ENCODE peak calls at places on chromosomes 3 and 15, in four cellular contexts. Z, O, W and R are unnamed samples.

GRCh38 chr3:87298111-87298718 is 21.8 kb upstream of the POU1F1 start:
- DNase-seq in Z (peak), O (no peak), W (no peak), R (no peak)

GRCh38 chr15:38707802-38708671 is 143.4 kb upstream of the RASGRP1 start:
- DNase-seq in Z (peak), O (no peak), W (no peak), R (peak)

GRCh38 chr15:94582368-94582767 is 351.0 kb downstream of the MCTP2 start:
- DNase-seq in Z (no peak), O (no peak), W (no peak), R (no peak)

GRCh38 chr3:186930639-186931486 is 537 bp downstream of the ST6GAL1 start:
- DNase-seq in Z (peak), O (no peak), W (peak), R (peak)

GRCh38 chr3:195226445-195226844 is 44.5 kb downstream of the XXYLT1 start:
- DNase-seq in Z (no peak), O (no peak), W (no peak), R (no peak)

GRCh38 chr3:11671648-11672100 is 28.0 kb upstream of the VGLL4 start:
- DNase-seq in Z (peak), O (no peak), W (no peak), R (no peak)

GRCh38 chr15:69576035-69576526 is 123.5 kb downstream of the RPLP1 start:
- DNase-seq in Z (no peak), O (no peak), W (no peak), R (no peak)

GRCh38 chr3:130916507-130917167 is 22.8 kb downstream of the ATP2C1 start:
- DNase-seq in Z (no peak), O (no peak), W (no peak), R (no peak)

GRCh38 chr3:29899011-29899410 is 618.1 kb downstream of the RBMS3 start:
- DNase-seq in Z (no peak), O (no peak), W (no peak), R (no peak)

GRCh38 chr15:69602095-69602494 is 149.5 kb downstream of the RPLP1 start:
- DNase-seq in Z (no peak), O (no peak), W (no peak), R (no peak)

GRCh38 chr3:58691997-58692396 is 25.4 kb upstream of the FAM3D start:
- DNase-seq in Z (peak), O (no peak), W (no peak), R (no peak)

GRCh38 chr3:170599995-170600624 is 14.2 kb upstream of the SLC7A14 start:
- DNase-seq in Z (no peak), O (no peak), W (no peak), R (no peak)

GRCh38 chr3:195059006-195059350 is 212.0 kb downstream of the XXYLT1 start:
- DNase-seq in Z (no peak), O (no peak), W (no peak), R (no peak)

GRCh38 chr15:70503798-70504304 is 259.5 kb downstream of the UACA start:
- DNase-seq in Z (no peak), O (no peak), W (no peak), R (no peak)

GRCh38 chr3:4343258-4343657 is 40.1 kb downstream of the SETMAR start:
- DNase-seq in Z (peak), O (no peak), W (no peak), R (no peak)

GRCh38 chr3:99669879-99670555 is 31.6 kb downstream of the COL8A1 start:
- DNase-seq in Z (peak), O (no peak), W (no peak), R (no peak)

GRCh38 chr3:123655400-123655799 is 70.5 kb upstream of the HACD2 start:
- DNase-seq in Z (no peak), O (no peak), W (no peak), R (no peak)
- H3K27ac ChIP-seq in Z (peak), O (no peak), W (no peak), R (no peak)

DNA sequence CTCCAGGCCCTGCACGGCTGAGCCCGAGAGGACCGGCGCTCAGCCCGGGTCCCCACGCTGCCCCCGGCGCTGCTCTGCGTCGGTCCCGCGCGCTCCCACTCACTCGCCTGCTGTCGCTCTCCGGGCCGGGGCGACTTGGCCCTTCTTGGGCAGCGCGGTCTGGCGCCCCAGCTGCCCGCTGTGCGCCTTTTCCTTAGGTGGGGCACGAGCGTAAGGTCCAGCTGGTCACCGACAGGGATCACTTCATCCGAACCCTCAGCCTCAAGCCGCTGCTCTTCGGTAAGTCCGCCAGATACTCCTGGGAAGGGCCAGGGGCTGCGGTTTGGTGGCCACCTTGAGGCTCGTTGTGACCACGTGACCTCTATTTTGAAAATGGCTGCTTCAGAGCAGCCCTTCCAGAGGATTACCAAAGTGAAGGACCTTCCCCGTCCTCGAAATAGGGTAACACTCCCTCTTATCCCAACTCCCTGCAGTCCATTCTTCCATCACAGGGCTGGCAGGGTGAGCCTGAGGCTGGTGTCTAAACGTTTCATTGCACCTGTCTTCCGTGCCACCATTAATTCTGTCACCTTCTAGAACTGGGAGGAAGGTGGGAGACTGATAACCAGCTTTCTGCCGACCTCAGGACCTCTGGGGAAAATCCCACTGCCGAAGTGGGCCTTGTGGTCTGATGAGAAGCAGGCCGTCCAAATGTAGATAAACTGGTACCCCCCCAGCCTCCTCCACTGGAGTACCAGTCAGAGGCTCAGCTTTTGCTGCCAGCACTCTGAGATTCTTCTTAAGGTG is 788 bp downstream of the P4HTM start:
- DNase-seq in Z (no peak), O (no peak), W (no peak), R (no peak)
- H3K4me3 ChIP-seq in Z (peak), O (peak), W (peak), R (peak)

GRCh38 chr3:72296477-72297111 is 511.6 kb upstream of the PROK2 start:
- DNase-seq in Z (no peak), O (no peak), W (no peak), R (no peak)
- H3K27ac ChIP-seq in Z (no peak), O (no peak), W (no peak), R (no peak)

GRCh38 chr3:79203144-79203519 is 564.7 kb downstream of the ROBO1 start:
- DNase-seq in Z (no peak), O (no peak), W (no peak), R (no peak)
- H3K4me3 ChIP-seq in Z (no peak), O (no peak), W (no peak), R (no peak)

GRCh38 chr3:188236241-188236640 is 82.3 kb downstream of the LPP start:
- DNase-seq in Z (no peak), O (no peak), W (no peak), R (no peak)
- H3K27ac ChIP-seq in Z (no peak), O (no peak), W (no peak), R (no peak)

GRCh38 chr3:81195483-81195882 is 566.0 kb downstream of the GBE1 start:
- DNase-seq in Z (no peak), O (no peak), W (no peak), R (no peak)

GRCh38 chr3:81198766-81199165 is 562.7 kb downstream of the GBE1 start:
- DNase-seq in Z (no peak), O (no peak), W (no peak), R (no peak)
- H3K4me3 ChIP-seq in Z (no peak), O (no peak), W (no peak), R (no peak)

GRCh38 chr3:27859821-27860220 is 137.7 kb upstream of the EOMES start:
- DNase-seq in Z (no peak), O (no peak), W (no peak), R (no peak)

GRCh38 chr3:27861047-27862036 is 139.2 kb upstream of the EOMES start:
- DNase-seq in Z (no peak), O (no peak), W (no peak), R (no peak)
- H3K27ac ChIP-seq in Z (no peak), O (no peak), W (no peak), R (no peak)